ENCODE peak calls at places on chromosomes 11 and 22, in seven cellular contexts. X, G, P, M, C, H and I are unnamed samples. For H3K4me1, the result is how much of the 10 kb centered on the place peaks cover.

GRCh38 chr11:134509381-134510068 is 97.5 kb upstream of the B3GAT1 start:
- DNase-seq in X (no peak), G (no peak), P (no peak), M (no peak), C (no peak), H (no peak), I (no peak)

GRCh38 chr22:20953668-20954500 is 13.2 kb upstream of the AIFM3 start:
- DNase-seq in X (no peak), G (no peak), P (no peak), M (no peak), C (no peak), H (no peak), I (peak)

GRCh38 chr11:35276396-35276795 is 137.4 kb downstream of the CD44 start:
- DNase-seq in X (no peak), G (peak), P (no peak), M (no peak), C (no peak), H (no peak), I (peak)

GRCh38 chr11:68313574-68314202 is 1.3 kb downstream of the LRP5 start:
- DNase-seq in X (no peak), G (no peak), P (peak), M (no peak), C (peak), H (peak), I (peak)

GRCh38 chr11:110855246-110855645 is 143.0 kb upstream of the ARHGAP20 start:
- DNase-seq in X (no peak), G (no peak), P (no peak), M (no peak), C (no peak), H (no peak), I (peak)

GRCh38 chr11:94203070-94203469 is 74.4 kb downstream of the PANX1 start:
- DNase-seq in X (no peak), G (no peak), P (no peak), M (no peak), C (no peak), H (no peak), I (no peak)

GRCh38 chr11:67406969-67407699 is 3.3 kb downstream of the TBC1D10C start:
- DNase-seq in X (no peak), G (no peak), P (no peak), M (peak), C (no peak), H (peak), I (peak)

GRCh38 chr11:74871037-74871436 is 77.9 kb downstream of the XRRA1 start:
- DNase-seq in X (no peak), G (no peak), P (no peak), M (peak), C (no peak), H (no peak), I (no peak)

GRCh38 chr11:55966391-55966790 is 3.4 kb downstream of the OR10AG1 start:
- DNase-seq in X (no peak), G (no peak), P (no peak), M (no peak), C (no peak), H (no peak), I (no peak)

GRCh38 chr22:23121026-23121823 is 20.6 kb downstream of the RSPH14 start:
- DNase-seq in X (no peak), G (no peak), P (no peak), M (no peak), C (no peak), H (no peak), I (peak)

GRCh38 chr22:34122064-34122463 is 201.8 kb upstream of the LARGE1 start:
- DNase-seq in X (no peak), G (no peak), P (no peak), M (no peak), C (no peak), H (no peak), I (no peak)

GRCh38 chr11:79419120-79419519 is 21.7 kb downstream of the TENM4 start:
- DNase-seq in X (peak), G (no peak), P (no peak), M (no peak), C (no peak), H (no peak), I (peak)

GRCh38 chr11:100671471-100671870 is 15.6 kb upstream of the ARHGAP42 start:
- DNase-seq in X (no peak), G (no peak), P (no peak), M (no peak), C (no peak), H (no peak), I (no peak)

GRCh38 chr22:44410396-44411056 is 87.5 kb downstream of the RTL6 start:
- DNase-seq in X (no peak), G (no peak), P (no peak), M (no peak), C (no peak), H (no peak), I (peak)

GRCh38 chr11:94151903-94152677 is 23.4 kb downstream of the PANX1 start:
- DNase-seq in X (peak), G (no peak), P (no peak), M (no peak), C (no peak), H (peak), I (peak)

GRCh38 chr11:35389897-35390462 is 29.4 kb downstream of the SLC1A2 start:
- DNase-seq in X (no peak), G (no peak), P (no peak), M (no peak), C (no peak), H (no peak), I (no peak)

DNA sequence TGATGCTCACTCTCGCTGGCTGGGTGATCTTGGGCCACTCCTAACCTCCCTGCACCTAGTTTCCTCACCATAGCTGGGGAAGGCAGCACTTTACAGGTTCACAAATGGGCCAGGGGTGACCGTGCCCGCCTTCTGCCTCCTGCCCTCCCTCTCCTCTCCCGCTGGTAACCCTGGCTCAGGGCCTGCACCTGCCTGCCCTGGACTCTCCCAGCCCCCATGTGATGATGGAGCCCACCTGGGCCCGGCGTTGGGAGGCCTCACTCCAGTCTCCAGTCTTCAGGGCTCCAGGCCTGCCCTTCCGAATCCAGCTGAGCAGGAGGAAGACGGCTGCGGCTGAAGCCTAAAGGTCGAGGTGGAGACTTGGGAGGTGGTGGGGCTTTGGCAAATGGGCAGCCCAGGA is 152.9 kb downstream of the CACNA1I start:
- DNase-seq in X (no peak), G (no peak), P (no peak), M (no peak), C (no peak), H (no peak), I (no peak)
- TF ChIP-seq EZH2phosphoT487 in X (no peak), G (no peak), P (no peak), M (no peak), C (no peak), H (no peak), I (no peak)

DNA sequence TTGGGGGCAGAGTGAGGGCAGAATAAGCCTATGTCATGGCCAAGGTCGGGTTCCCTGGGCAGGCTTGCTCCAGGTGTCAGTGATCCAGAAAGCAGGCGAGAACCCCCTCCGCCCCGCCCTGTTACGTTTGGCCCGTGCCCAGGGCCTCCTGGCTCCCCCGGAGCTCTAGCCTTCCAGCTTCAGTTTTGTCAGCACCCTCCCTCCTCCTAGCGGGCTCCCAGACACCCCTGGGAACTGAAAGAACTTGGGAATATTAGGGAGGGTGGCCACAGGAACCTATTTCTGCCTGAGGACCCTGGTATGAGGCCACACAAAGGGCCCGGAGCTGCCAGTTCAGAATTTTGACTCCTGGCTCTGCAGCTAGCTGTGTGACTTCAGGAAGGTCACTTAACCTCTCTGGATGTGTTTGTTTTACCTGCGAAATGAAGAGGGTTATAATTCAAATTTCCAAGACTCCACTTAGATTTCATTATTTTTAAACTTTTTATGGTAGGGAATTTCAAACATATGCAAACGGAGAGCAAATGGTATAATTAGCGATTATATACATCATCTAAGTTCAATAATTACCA is 1.2 kb downstream of the TUBA8 start:
- DNase-seq in X (no peak), G (no peak), P (no peak), M (no peak), C (no peak), H (no peak), I (no peak)
- H3K4me2 ChIP-seq in X (no peak), G (no peak), P (peak), M (no peak), C (no peak), H (no peak), I (no peak)

DNA sequence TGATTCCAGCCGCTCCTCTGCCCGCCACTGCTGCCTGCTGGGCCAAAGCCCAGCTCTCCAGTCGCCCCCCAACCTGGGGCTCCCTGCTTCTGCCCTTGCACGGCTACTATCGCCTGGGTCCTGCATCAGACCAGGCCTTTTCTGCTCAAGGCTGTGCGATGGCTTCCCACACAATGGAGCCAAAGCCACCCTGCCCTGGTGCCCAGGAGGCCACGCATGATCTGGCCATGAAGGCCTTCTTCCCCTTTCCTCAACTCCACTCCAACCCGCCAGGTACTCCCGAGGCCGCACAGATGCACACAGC is 45.8 kb downstream of the SGSM3 start:
- DNase-seq in X (no peak), G (no peak), P (no peak), M (no peak), C (no peak), H (no peak), I (no peak)
- H3K4me1 ChIP-seq in X (under half), G (under half), P (under half), M (half or more), C (under half), H (under half), I (under half)

GRCh38 chr11:95398437-95399112 is 167.6 kb upstream of the SESN3 start:
- DNase-seq in X (no peak), G (no peak), P (no peak), M (no peak), C (no peak), H (peak), I (no peak)

DNA sequence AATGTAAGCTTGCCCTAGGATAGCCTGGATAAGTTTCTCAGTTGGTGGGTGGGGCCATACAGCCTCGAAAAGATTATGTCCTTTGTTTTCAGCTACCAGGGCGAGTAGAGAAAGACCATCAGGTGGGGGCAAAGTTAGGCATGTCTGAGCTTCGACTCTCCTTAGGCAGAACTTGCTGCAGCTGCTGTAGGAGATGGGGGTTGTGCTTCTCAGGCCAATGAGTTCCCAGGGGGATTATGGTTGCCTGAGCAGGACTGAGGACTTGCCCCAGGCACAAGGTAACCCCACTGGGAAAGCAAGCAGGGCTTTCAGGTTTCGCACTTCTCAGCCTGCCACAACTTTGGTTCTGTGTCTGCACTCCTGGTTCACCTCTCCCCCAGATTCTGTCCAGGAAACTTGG is 173.4 kb upstream of the SESN3 start:
- DNase-seq in X (no peak), G (no peak), P (no peak), M (no peak), C (peak), H (no peak), I (no peak)
- TF ChIP-seq EZH2phosphoT487 in X (no peak), G (no peak), P (no peak), M (no peak), C (no peak), H (no peak), I (no peak)

GRCh38 chr11:121892131-121892681 is 223.8 kb downstream of the BLID start:
- DNase-seq in X (no peak), G (no peak), P (peak), M (no peak), C (peak), H (no peak), I (peak)
- H3K4me2 ChIP-seq in X (no peak), G (no peak), P (no peak), M (no peak), C (no peak), H (no peak), I (peak)

GRCh38 chr22:41709341-41709740 is 10.0 kb downstream of the MEI1 start:
- DNase-seq in X (no peak), G (no peak), P (no peak), M (no peak), C (no peak), H (no peak), I (no peak)

GRCh38 chr22:41713004-41713403 is 13.7 kb downstream of the MEI1 start:
- DNase-seq in X (peak), G (no peak), P (no peak), M (no peak), C (no peak), H (no peak), I (no peak)
- H3K4me1 ChIP-seq in X (under half), G (under half), P (under half), M (under half), C (under half), H (under half), I (under half)

GRCh38 chr11:72393303-72393702 is 41.0 kb downstream of the CLPB start:
- DNase-seq in X (no peak), G (no peak), P (no peak), M (no peak), C (no peak), H (no peak), I (no peak)

GRCh38 chr11:72395993-72396392 is 38.3 kb downstream of the CLPB start:
- DNase-seq in X (no peak), G (no peak), P (no peak), M (no peak), C (no peak), H (no peak), I (no peak)

GRCh38 chr11:72394456-72394855 is 39.9 kb downstream of the CLPB start:
- DNase-seq in X (no peak), G (no peak), P (no peak), M (no peak), C (no peak), H (no peak), I (no peak)

GRCh38 chr11:72397333-72397732 is 37.0 kb downstream of the CLPB start:
- DNase-seq in X (no peak), G (no peak), P (no peak), M (no peak), C (no peak), H (no peak), I (no peak)

DNA sequence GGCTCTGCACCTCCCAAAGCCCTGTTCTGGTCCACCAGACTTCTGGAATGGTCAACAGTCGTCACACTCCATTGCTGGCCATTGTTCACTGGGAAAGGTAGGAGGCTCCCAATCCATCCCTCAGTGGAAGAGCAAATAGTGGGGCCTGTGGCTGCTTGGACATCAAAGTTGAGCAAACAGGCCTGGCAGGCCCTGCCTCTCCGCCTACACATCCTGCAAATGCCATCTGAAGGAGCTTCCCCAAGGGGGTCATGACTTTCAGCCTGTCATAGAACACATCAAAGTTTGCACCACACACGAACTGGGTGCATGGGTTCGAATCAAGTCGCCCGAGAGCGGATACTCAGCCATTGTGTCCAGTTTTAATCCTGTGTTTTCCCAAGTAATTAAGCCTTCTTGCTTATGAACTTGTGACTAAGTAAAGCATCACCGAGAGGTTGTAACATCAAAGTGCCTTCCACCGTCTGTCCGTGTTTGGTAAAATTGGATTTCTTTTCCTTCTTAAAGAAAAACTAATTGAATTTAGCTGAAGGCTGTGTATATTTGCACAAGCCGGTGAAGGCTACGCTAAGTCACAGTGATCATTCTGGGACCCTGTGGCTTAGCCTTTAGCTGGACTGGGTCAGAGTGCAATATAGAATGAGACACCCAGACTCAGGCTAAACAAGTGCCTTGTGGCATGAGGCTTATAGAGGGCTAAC is 36.1 kb downstream of the CLPB start:
- DNase-seq in X (peak), G (no peak), P (no peak), M (no peak), C (no peak), H (no peak), I (no peak)
- TF ChIP-seq EZH2phosphoT487 in X (no peak), G (no peak), P (no peak), M (no peak), C (no peak), H (no peak), I (no peak)

GRCh38 chr22:27796118-27796517 is 5.4 kb downstream of the MN1 start:
- DNase-seq in X (no peak), G (no peak), P (no peak), M (no peak), C (no peak), H (no peak), I (peak)
- H3K4me2 ChIP-seq in X (no peak), G (no peak), P (peak), M (no peak), C (peak), H (no peak), I (peak)

GRCh38 chr11:44601471-44602370 is 36.3 kb downstream of the CD82 start:
- DNase-seq in X (no peak), G (no peak), P (no peak), M (peak), C (no peak), H (no peak), I (no peak)
- H3K4me1 ChIP-seq in X (under half), G (under half), P (under half), M (half or more), C (under half), H (under half), I (under half)

DNA sequence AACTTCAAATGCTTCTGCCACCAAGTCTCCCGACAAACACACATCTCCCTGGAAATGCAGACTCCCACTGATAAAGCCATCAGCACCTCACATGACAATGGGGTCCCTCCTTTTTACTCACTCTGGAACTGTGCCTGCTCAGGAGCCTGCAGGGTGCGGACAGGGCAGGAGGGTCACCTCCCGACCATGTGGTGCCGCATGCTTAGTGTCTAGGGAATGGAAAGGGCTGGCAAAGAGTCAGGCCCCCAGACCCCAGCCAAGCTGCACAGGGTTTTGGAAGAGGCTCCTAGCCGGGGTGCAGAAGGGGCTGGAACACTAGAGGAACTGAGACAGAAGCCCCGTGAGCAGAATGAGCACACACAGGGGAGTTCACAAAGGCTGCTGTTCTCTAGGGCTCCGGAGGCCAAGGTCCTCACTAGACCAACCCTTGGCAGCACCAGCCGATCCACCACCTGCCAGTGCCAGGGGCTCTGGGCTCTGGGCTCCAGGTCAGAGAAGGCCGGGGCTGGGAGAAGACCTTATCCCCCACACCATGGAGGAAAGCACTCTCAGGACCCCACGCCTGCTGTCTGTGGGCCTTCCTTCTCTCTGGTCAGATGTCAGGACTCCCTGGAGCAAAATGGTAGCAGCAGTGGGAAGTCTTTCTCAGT is 125.1 kb upstream of the FGF3 start:
- DNase-seq in X (no peak), G (no peak), P (no peak), M (no peak), C (no peak), H (no peak), I (no peak)
- TF ChIP-seq EZH2phosphoT487 in X (no peak), G (no peak), P (no peak), M (no peak), C (no peak), H (no peak), I (no peak)